ENCODE peak calls at places on chromosomes 16 and 17, in four cellular contexts. One of them, this sample, is unnamed.

GRCh38 chr16:89883346-89884040 is 10.1 kb downstream of the TCF25 start:
- DNase-seq in right lobe of liver: no peak
- DNase-seq in BE2C: no peak
- DNase-seq in lung: no peak
- DNase-seq in this sample: no peak

GRCh38 chr16:2470603-2471015 is 488 bp upstream of the NTN3 start:
- DNase-seq in lung: no peak
- DNase-seq in BE2C: no peak
- DNase-seq in right lobe of liver: no peak
- DNase-seq in this sample: no peak

GRCh38 chr16:53892155-53892554 is 188.2 kb downstream of the FTO start:
- DNase-seq in lung: peak; percentile 39
- DNase-seq in BE2C: peak; percentile 59
- DNase-seq in right lobe of liver: no peak
- DNase-seq in this sample: peak; percentile 53

GRCh38 chr17:79573196-79573929 is 37.5 kb downstream of the RBFOX3 start:
- DNase-seq in right lobe of liver: no peak
- DNase-seq in lung: no peak
- DNase-seq in BE2C: no peak
- DNase-seq in this sample: no peak

GRCh38 chr17:12647023-12647422 is 18.7 kb upstream of the MYOCD start:
- DNase-seq in BE2C: no peak
- DNase-seq in right lobe of liver: no peak
- DNase-seq in lung: no peak
- DNase-seq in this sample: no peak

GRCh38 chr17:73969956-73970355 is 233.5 kb upstream of the RPL38 start:
- DNase-seq in BE2C: no peak
- DNase-seq in right lobe of liver: peak; percentile 54
- DNase-seq in lung: peak; percentile 77
- DNase-seq in this sample: peak; percentile 43

GRCh38 chr16:15857779-15858560 is 1.1 kb upstream of the MYH11 start:
- DNase-seq in lung: no peak
- DNase-seq in right lobe of liver: peak; percentile 33
- DNase-seq in BE2C: peak; percentile 26
- DNase-seq in this sample: peak; percentile 53

GRCh38 chr17:8056232-8056975 is 17.5 kb downstream of the ALOX15B start:
- DNase-seq in BE2C: no peak
- DNase-seq in right lobe of liver: no peak
- DNase-seq in lung: peak; percentile 80
- DNase-seq in this sample: no peak

GRCh38 chr17:21463204-21463661 is 87.1 kb downstream of the KCNJ12 start:
- DNase-seq in right lobe of liver: no peak
- DNase-seq in BE2C: no peak
- DNase-seq in lung: no peak
- DNase-seq in this sample: no peak

GRCh38 chr16:71526111-71526998 is at the start of gene CHST4:
- DNase-seq in right lobe of liver: no peak
- DNase-seq in lung: no peak
- DNase-seq in BE2C: no peak
- DNase-seq in this sample: peak; percentile 36
- TF ChIP-seq CTCF in right lobe of liver: no peak
- TF ChIP-seq CTCF in lung: no peak
- TF ChIP-seq CTCF in BE2C: no peak
- TF ChIP-seq CTCF in this sample: no peak

GRCh38 chr16:56419740-56420548 is 5.4 kb downstream of the AMFR start:
- DNase-seq in BE2C: no peak
- DNase-seq in lung: no peak
- DNase-seq in right lobe of liver: no peak
- DNase-seq in this sample: no peak

GRCh38 chr16:56414366-56414765 is 11.0 kb downstream of the AMFR start:
- DNase-seq in right lobe of liver: no peak
- DNase-seq in lung: no peak
- DNase-seq in BE2C: no peak
- DNase-seq in this sample: no peak

GRCh38 chr16:56415849-56416248 is 9.5 kb downstream of the AMFR start:
- DNase-seq in BE2C: no peak
- DNase-seq in lung: no peak
- DNase-seq in right lobe of liver: no peak
- DNase-seq in this sample: no peak

GRCh38 chr16:56420613-56421012 is 4.7 kb downstream of the AMFR start:
- DNase-seq in right lobe of liver: no peak
- DNase-seq in lung: no peak
- DNase-seq in BE2C: no peak
- DNase-seq in this sample: no peak

DNA sequence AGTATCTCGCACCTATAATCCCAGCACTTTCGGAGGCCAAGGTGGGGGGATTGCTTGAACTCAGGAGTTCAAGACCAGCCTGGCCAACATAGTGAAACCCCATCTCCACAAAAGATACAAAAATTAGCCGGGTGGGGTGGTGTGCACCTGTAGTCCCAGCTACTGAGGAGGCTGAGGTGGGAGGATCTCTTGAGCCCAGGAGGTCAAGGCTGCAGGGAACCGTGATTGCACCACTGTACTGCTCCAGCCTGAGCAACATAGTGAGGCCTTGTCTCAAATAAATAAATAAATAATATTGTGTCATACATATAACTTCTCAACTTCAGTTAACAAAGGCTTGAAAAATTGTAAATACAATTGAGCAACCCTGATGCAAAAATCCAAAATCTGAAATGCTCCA is 8.2 kb downstream of the AMFR start:
- DNase-seq in lung: no peak
- DNase-seq in BE2C: no peak
- DNase-seq in right lobe of liver: no peak
- DNase-seq in this sample: no peak
- H3K4me3 ChIP-seq in lung: no peak overlapping the region
- H3K4me3 ChIP-seq in BE2C: no peak overlapping the region
- H3K4me3 ChIP-seq in right lobe of liver: no peak overlapping the region
- H3K4me3 ChIP-seq in this sample: no peak overlapping the region

GRCh38 chr16:4183258-4184037 is 58.4 kb downstream of the SRL start:
- DNase-seq in right lobe of liver: peak; percentile 95
- DNase-seq in lung: peak; percentile 91
- DNase-seq in BE2C: peak; percentile 97
- DNase-seq in this sample: peak; percentile 89
- TF ChIP-seq CTCF in right lobe of liver: no peak
- TF ChIP-seq CTCF in lung: no peak
- TF ChIP-seq CTCF in BE2C: no peak
- TF ChIP-seq CTCF in this sample: no peak

GRCh38 chr16:66936889-66937554 is 1.7 kb downstream of the CES2 start:
- DNase-seq in right lobe of liver: no peak
- DNase-seq in lung: no peak
- DNase-seq in BE2C: no peak
- DNase-seq in this sample: no peak
- H3K4me3 ChIP-seq in right lobe of liver: peak overlapping the region; percentile 100
- H3K4me3 ChIP-seq in lung: no peak overlapping the region
- H3K4me3 ChIP-seq in BE2C: no peak overlapping the region
- H3K4me3 ChIP-seq in this sample: no peak overlapping the region

GRCh38 chr17:75773808-75774470 is 8.9 kb upstream of the GALK1 start:
- DNase-seq in right lobe of liver: peak; percentile 17
- DNase-seq in lung: no peak
- DNase-seq in BE2C: no peak
- DNase-seq in this sample: peak; percentile 24
- TF ChIP-seq CTCF in right lobe of liver: no peak
- TF ChIP-seq CTCF in lung: no peak
- TF ChIP-seq CTCF in BE2C: no peak
- TF ChIP-seq CTCF in this sample: no peak

This sample was measured in breast epithelium.